ENCODE peak calls at places on chromosome 9, in eight cellular contexts. X is lung, O is transverse colon, S is hepatocyte, R is body of pancreas, M is WERI-Rb-1, V is gastrocnemius medialis, I is lower lobe of right lung. B is an unnamed sample.

GRCh38 chr9:124220551-124221451 is 36.9 kb upstream of the NEK6 start:
- DNase-seq in X (no peak), S (no peak), V (no peak), M (peak; percentile 31), I (no peak), O (peak; percentile 60), R (peak; percentile 90), B (peak; percentile 1)

GRCh38 chr9:92671323-92671722 is 1.4 kb upstream of the IPPK start:
- DNase-seq in M (no peak), I (no peak), O (no peak), X (no peak), V (no peak), R (no peak), S (peak; percentile 47), B (peak; percentile 78)

GRCh38 chr9:131610231-131610761 is 65.0 kb downstream of the PRRT1B start:
- DNase-seq in R (no peak), O (no peak), I (no peak), S (no peak), M (no peak), X (no peak), V (peak; percentile 31), B (no peak)

GRCh38 chr9:13279284-13280162 is at the start of gene MPDZ:
- DNase-seq in S (peak; percentile 89), I (peak; percentile 62), M (peak; percentile 74), O (peak; percentile 37), X (peak; percentile 36), V (peak; percentile 36), R (peak; percentile 65), B (peak; percentile 45)

GRCh38 chr9:136143215-136144001 is 24.7 kb upstream of the TMEM250 start:
- DNase-seq in I (no peak), X (no peak), M (peak; percentile 89), V (no peak), S (peak; percentile 62), O (no peak), R (no peak), B (no peak)

GRCh38 chr9:111407813-111408212 is 76.4 kb downstream of the ECPAS start:
- DNase-seq in I (no peak), O (no peak), V (no peak), S (no peak), M (no peak), R (no peak), X (no peak), B (no peak)

GRCh38 chr9:16871358-16872151 is 1.1 kb upstream of the BNC2 start:
- DNase-seq in M (peak; percentile 32), I (peak; percentile 69), X (peak; percentile 46), V (no peak), O (peak; percentile 44), R (no peak), S (peak; percentile 50), B (peak; percentile 50)

GRCh38 chr9:129509508-129509907 is 111.4 kb downstream of the C9orf50 start:
- DNase-seq in X (no peak), V (no peak), M (no peak), O (no peak), R (no peak), I (no peak), S (no peak), B (peak; percentile 63)

GRCh38 chr9:108963459-108964143 is 29.4 kb downstream of the ABITRAM start:
- DNase-seq in X (no peak), M (no peak), O (no peak), V (no peak), R (no peak), I (no peak), S (no peak), B (no peak)

GRCh38 chr9:111348821-111349271 is 18.8 kb upstream of the OR2K2 start:
- DNase-seq in V (no peak), S (peak; percentile 49), M (no peak), X (no peak), I (no peak), R (no peak), O (peak; percentile 44), B (no peak)

GRCh38 chr9:131103024-131103423 is 6.7 kb downstream of the AIF1L start:
- DNase-seq in R (no peak), M (no peak), X (no peak), S (no peak), I (no peak), V (no peak), O (no peak), B (no peak)

GRCh38 chr9:129938291-129938979 is 103.2 kb downstream of the USP20 start:
- DNase-seq in S (no peak), I (no peak), O (no peak), V (no peak), R (no peak), X (no peak), M (no peak), B (peak; percentile 75)

GRCh38 chr9:131065599-131065998 is 30.7 kb upstream of the AIF1L start:
- DNase-seq in M (no peak), S (no peak), V (no peak), I (no peak), X (no peak), R (no peak), O (no peak), B (no peak)

GRCh38 chr9:97510797-97511761 is 9.6 kb downstream of the TMOD1 start:
- DNase-seq in M (no peak), I (no peak), O (no peak), X (no peak), R (no peak), V (no peak), S (no peak), B (peak; percentile 90)

DNA sequence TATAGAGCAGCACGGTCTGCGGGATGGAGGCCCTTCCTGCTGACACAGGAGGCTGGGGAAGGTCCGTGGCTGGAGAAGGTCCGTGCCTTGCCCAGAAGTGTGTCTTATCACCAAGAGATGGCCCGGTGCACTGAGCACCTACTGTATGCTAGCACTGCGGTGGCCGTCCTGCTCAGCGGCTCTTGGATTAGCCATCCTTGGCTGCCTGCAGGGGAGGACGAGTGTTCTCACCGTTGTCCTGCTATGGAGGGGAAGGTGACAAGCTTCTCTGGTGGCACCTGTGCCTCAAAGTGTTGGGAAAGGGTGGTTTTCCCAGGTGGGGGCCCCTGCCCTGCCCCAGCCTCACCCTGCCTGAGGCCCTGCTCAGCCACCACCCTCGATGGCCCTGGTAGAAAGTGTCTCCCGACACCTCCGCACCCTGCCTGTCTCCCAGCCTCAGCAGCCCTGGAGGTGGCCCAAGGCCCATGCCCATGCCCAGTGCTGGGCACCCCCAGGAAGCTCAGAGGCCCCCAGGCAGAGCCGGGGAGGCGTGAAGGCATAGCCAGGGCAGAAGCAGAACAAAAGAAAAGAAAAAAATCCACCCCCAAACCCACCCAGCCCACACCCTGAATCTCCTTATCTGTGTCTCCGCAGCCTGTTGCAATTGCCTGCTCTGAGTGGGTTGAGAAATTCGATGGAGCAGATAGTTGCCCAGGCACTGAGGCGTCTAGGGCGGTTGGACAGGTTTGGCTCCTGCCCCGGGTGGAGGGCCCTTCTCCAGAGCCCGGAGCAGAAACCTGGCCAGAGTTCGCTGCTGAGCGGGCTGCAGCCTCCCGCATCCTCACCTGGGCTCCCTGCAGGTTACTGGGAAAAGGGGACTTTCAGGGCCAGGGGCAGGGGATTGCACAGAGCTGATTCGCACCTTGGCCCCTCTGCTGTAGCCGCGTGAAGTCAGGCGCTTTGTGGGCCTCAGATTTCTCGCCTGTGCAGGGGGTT is 30.5 kb downstream of the RXRA start:
- DNase-seq in I (peak; percentile 84), X (peak; percentile 80), M (no peak), V (no peak), S (peak; percentile 77), R (peak; percentile 69), O (peak; percentile 55), B (no peak)
- H3K27ac ChIP-seq in I (peak overlapping the region; percentile 56), X (peak overlapping the region; percentile 79), M (no peak overlapping the region), V (no peak overlapping the region), S (peak overlapping the region; percentile 82), R (peak overlapping the region; percentile 61), O (peak overlapping the region; percentile 55), B (no peak overlapping the region)

DNA sequence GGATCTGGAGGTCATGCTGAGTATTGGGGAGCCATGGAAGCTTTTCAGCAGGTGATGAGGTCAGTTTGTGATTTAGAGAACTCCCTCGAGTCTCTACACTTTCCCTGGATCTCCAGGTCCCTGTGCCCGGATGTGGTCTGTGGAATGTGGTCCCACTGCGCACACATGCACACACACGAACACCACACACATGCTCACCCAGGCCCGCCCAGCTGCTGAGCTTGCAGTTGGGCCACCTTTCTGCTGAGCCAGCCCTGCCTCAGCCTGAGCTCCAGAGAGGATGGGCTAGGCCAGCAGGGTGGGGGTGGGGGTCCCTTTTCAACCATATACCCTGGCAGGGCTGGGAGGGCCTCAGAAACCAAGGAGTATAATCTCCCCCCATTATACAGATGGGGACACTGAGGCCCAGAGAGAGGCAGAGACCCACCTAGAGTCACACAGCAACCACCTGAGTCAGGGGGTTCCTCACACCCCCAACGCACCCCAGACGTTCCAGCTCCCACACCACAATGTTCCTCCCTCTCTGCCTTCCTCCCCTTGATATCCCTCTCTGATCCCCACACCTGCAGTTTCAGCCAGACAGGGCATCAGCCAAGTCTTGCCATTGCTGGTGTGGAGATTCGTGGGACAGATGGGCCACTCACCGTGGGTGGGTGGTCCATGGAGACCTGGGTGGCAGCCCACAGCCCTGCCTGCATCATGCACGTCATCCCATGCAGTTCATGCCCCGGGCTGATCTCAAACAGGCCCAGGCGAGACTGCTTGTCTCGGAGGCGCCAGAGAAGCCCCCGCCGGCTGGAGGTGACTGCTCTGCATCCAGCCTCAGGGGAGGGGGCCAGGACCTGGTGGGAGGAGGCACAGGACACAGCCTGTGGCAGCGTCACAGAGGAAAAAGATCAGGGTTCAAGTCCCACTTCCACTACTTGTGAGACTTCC is 1.3 kb downstream of the PIP5KL1 start:
- DNase-seq in M (no peak), R (no peak), X (no peak), O (no peak), S (no peak), V (no peak), I (no peak), B (no peak)
- H3K4me3 ChIP-seq in M (no peak overlapping the region), R (no peak overlapping the region), X (no peak overlapping the region), O (no peak overlapping the region), S (no peak overlapping the region), V (no peak overlapping the region), I (no peak overlapping the region), B (no peak overlapping the region)

GRCh38 chr9:87642330-87643110 is 83.4 kb upstream of the CTSL start:
- DNase-seq in S (no peak), X (no peak), R (no peak), M (no peak), O (no peak), I (no peak), V (no peak), B (no peak)
- H3K36me3 ChIP-seq in S (no peaks in the 10 kb centered on the region), X (peaks cover 10% of the 10 kb centered on the region), R (peaks cover 6% of the 10 kb centered on the region), M (peaks cover 45% of the 10 kb centered on the region), O (no peaks in the 10 kb centered on the region), I (peaks cover 79% of the 10 kb centered on the region), V (no peaks in the 10 kb centered on the region), B (peaks cover 95% of the 10 kb centered on the region)

GRCh38 chr9:82057805-82058204 is 69.2 kb downstream of the SPATA31D1 start:
- DNase-seq in M (no peak), X (no peak), R (no peak), I (no peak), S (peak; percentile 15), O (no peak), V (no peak), B (no peak)

GRCh38 chr9:82062245-82062644 is 73.7 kb downstream of the SPATA31D1 start:
- DNase-seq in S (no peak), M (no peak), X (no peak), R (no peak), O (no peak), V (no peak), I (no peak), B (no peak)
- H3K27ac ChIP-seq in S (no peak overlapping the region), M (no peak overlapping the region), X (no peak overlapping the region), R (no peak overlapping the region), O (no peak overlapping the region), V (no peak overlapping the region), I (no peak overlapping the region), B (no peak overlapping the region)